ENCODE peak calls at places on chromosomes 4 and X, in six cellular contexts. One of them, this sample, is unnamed.

GRCh38 chr4:169485791-169486742 is 126.3 kb downstream of the NEK1 start:
- DNase-seq in mammary epithelial cell: peak; percentile 50
- DNase-seq in effector memory CD4-positive, alpha-beta T cell: no peak
- DNase-seq in sigmoid colon: no peak
- DNase-seq in neural progenitor cell: peak; percentile 49
- DNase-seq in CD8-positive, alpha-beta T cell: peak; percentile 6
- DNase-seq in this sample: peak; percentile 62

GRCh38 chr4:4985036-4985435 is 34.2 kb downstream of the CYTL1 start:
- DNase-seq in mammary epithelial cell: no peak
- DNase-seq in effector memory CD4-positive, alpha-beta T cell: no peak
- DNase-seq in sigmoid colon: no peak
- DNase-seq in neural progenitor cell: no peak
- DNase-seq in CD8-positive, alpha-beta T cell: no peak
- DNase-seq in this sample: no peak

GRCh38 chrX:48956728-48957414 is 536 bp downstream of the OTUD5 start:
- DNase-seq in mammary epithelial cell: no peak
- DNase-seq in effector memory CD4-positive, alpha-beta T cell: peak; percentile 48
- DNase-seq in sigmoid colon: no peak
- DNase-seq in neural progenitor cell: peak; percentile 33
- DNase-seq in CD8-positive, alpha-beta T cell: peak; percentile 63
- DNase-seq in this sample: no peak

GRCh38 chr4:151459380-151459779 is 50.4 kb downstream of the FHIP1A start:
- DNase-seq in mammary epithelial cell: no peak
- DNase-seq in effector memory CD4-positive, alpha-beta T cell: no peak
- DNase-seq in sigmoid colon: no peak
- DNase-seq in neural progenitor cell: no peak
- DNase-seq in CD8-positive, alpha-beta T cell: no peak
- DNase-seq in this sample: no peak

GRCh38 chrX:31147175-31147574 is 75.3 kb upstream of the FTHL17 start:
- DNase-seq in mammary epithelial cell: no peak
- DNase-seq in effector memory CD4-positive, alpha-beta T cell: no peak
- DNase-seq in sigmoid colon: no peak
- DNase-seq in neural progenitor cell: peak; percentile 54
- DNase-seq in CD8-positive, alpha-beta T cell: no peak
- DNase-seq in this sample: peak; percentile 57

GRCh38 chr4:67134616-67135015 is 410.7 kb downstream of the CENPC start:
- DNase-seq in mammary epithelial cell: no peak
- DNase-seq in effector memory CD4-positive, alpha-beta T cell: no peak
- DNase-seq in sigmoid colon: no peak
- DNase-seq in neural progenitor cell: no peak
- DNase-seq in CD8-positive, alpha-beta T cell: no peak
- DNase-seq in this sample: no peak

GRCh38 chrX:154696328-154697045 is 43.1 kb upstream of the CTAG2 start:
- DNase-seq in mammary epithelial cell: peak; percentile 70
- DNase-seq in effector memory CD4-positive, alpha-beta T cell: no peak
- DNase-seq in sigmoid colon: no peak
- DNase-seq in neural progenitor cell: no peak
- DNase-seq in CD8-positive, alpha-beta T cell: no peak
- DNase-seq in this sample: no peak

GRCh38 chr4:41060352-41061318 is 153.7 kb downstream of the APBB2 start:
- DNase-seq in mammary epithelial cell: no peak
- DNase-seq in effector memory CD4-positive, alpha-beta T cell: no peak
- DNase-seq in sigmoid colon: peak; percentile 89
- DNase-seq in neural progenitor cell: no peak
- DNase-seq in CD8-positive, alpha-beta T cell: no peak
- DNase-seq in this sample: no peak

GRCh38 chrX:104695593-104695992 is 129.6 kb downstream of the IL1RAPL2 start:
- DNase-seq in mammary epithelial cell: no peak
- DNase-seq in effector memory CD4-positive, alpha-beta T cell: no peak
- DNase-seq in sigmoid colon: no peak
- DNase-seq in neural progenitor cell: no peak
- DNase-seq in CD8-positive, alpha-beta T cell: no peak
- DNase-seq in this sample: no peak

GRCh38 chr4:40325406-40326019 is 9.6 kb upstream of the CHRNA9 start:
- DNase-seq in mammary epithelial cell: peak; percentile 52
- DNase-seq in effector memory CD4-positive, alpha-beta T cell: peak; percentile 51
- DNase-seq in sigmoid colon: no peak
- DNase-seq in neural progenitor cell: peak; percentile 69
- DNase-seq in CD8-positive, alpha-beta T cell: peak; percentile 64
- DNase-seq in this sample: peak; percentile 45

GRCh38 chrX:68732906-68733493 is 85.5 kb downstream of the STARD8 start:
- DNase-seq in mammary epithelial cell: peak; percentile 34
- DNase-seq in effector memory CD4-positive, alpha-beta T cell: peak; percentile 43
- DNase-seq in sigmoid colon: peak; percentile 78
- DNase-seq in neural progenitor cell: peak; percentile 76
- DNase-seq in CD8-positive, alpha-beta T cell: peak; percentile 59
- DNase-seq in this sample: peak; percentile 60

GRCh38 chrX:71493111-71493613 is 39.7 kb upstream of the OGT start:
- DNase-seq in mammary epithelial cell: no peak
- DNase-seq in effector memory CD4-positive, alpha-beta T cell: no peak
- DNase-seq in sigmoid colon: peak; percentile 75
- DNase-seq in neural progenitor cell: no peak
- DNase-seq in CD8-positive, alpha-beta T cell: no peak
- DNase-seq in this sample: no peak

GRCh38 chrX:153408871-153409351 is 2.4 kb upstream of the ZFP92 start:
- DNase-seq in mammary epithelial cell: no peak
- DNase-seq in effector memory CD4-positive, alpha-beta T cell: no peak
- DNase-seq in sigmoid colon: peak; percentile 51
- DNase-seq in neural progenitor cell: no peak
- DNase-seq in CD8-positive, alpha-beta T cell: no peak
- DNase-seq in this sample: no peak

GRCh38 chrX:122625821-122626220 is 558.3 kb upstream of the GRIA3 start:
- DNase-seq in mammary epithelial cell: peak; percentile 68
- DNase-seq in effector memory CD4-positive, alpha-beta T cell: no peak
- DNase-seq in sigmoid colon: no peak
- DNase-seq in neural progenitor cell: no peak
- DNase-seq in CD8-positive, alpha-beta T cell: no peak
- DNase-seq in this sample: no peak

GRCh38 chr4:38529189-38530115 is 134.5 kb upstream of the KLF3 start:
- DNase-seq in mammary epithelial cell: no peak
- DNase-seq in effector memory CD4-positive, alpha-beta T cell: no peak
- DNase-seq in sigmoid colon: no peak
- DNase-seq in neural progenitor cell: no peak
- DNase-seq in CD8-positive, alpha-beta T cell: peak; percentile 39
- DNase-seq in this sample: no peak

GRCh38 chr4:175166020-175166419 is 247.9 kb downstream of the ADAM29 start:
- DNase-seq in mammary epithelial cell: no peak
- DNase-seq in effector memory CD4-positive, alpha-beta T cell: no peak
- DNase-seq in sigmoid colon: no peak
- DNase-seq in neural progenitor cell: no peak
- DNase-seq in CD8-positive, alpha-beta T cell: no peak
- DNase-seq in this sample: no peak

GRCh38 chr4:54290980-54291379 is 61.9 kb downstream of the PDGFRA start:
- DNase-seq in mammary epithelial cell: no peak
- DNase-seq in effector memory CD4-positive, alpha-beta T cell: no peak
- DNase-seq in sigmoid colon: no peak
- DNase-seq in neural progenitor cell: no peak
- DNase-seq in CD8-positive, alpha-beta T cell: no peak
- DNase-seq in this sample: no peak

GRCh38 chrX:110026099-110026844 is 23.4 kb downstream of the TMEM164 start:
- DNase-seq in mammary epithelial cell: peak; percentile 85
- DNase-seq in effector memory CD4-positive, alpha-beta T cell: no peak
- DNase-seq in sigmoid colon: no peak
- DNase-seq in neural progenitor cell: peak; percentile 26
- DNase-seq in CD8-positive, alpha-beta T cell: no peak
- DNase-seq in this sample: no peak

GRCh38 chr4:81628489-81628888 is 156.8 kb upstream of the RASGEF1B start:
- DNase-seq in mammary epithelial cell: peak; percentile 20
- DNase-seq in effector memory CD4-positive, alpha-beta T cell: no peak
- DNase-seq in sigmoid colon: no peak
- DNase-seq in neural progenitor cell: no peak
- DNase-seq in CD8-positive, alpha-beta T cell: no peak
- DNase-seq in this sample: no peak

GRCh38 chrX:40108959-40109287 is 11.2 kb upstream of the BCOR start:
- DNase-seq in mammary epithelial cell: peak; percentile 79
- DNase-seq in effector memory CD4-positive, alpha-beta T cell: peak; percentile 46
- DNase-seq in sigmoid colon: peak; percentile 93
- DNase-seq in neural progenitor cell: peak; percentile 77
- DNase-seq in CD8-positive, alpha-beta T cell: peak; percentile 75
- DNase-seq in this sample: peak; percentile 70

GRCh38 chrX:70553516-70553915 is 108.9 kb downstream of the DLG3 start:
- DNase-seq in mammary epithelial cell: no peak
- DNase-seq in effector memory CD4-positive, alpha-beta T cell: no peak
- DNase-seq in sigmoid colon: no peak
- DNase-seq in neural progenitor cell: no peak
- DNase-seq in CD8-positive, alpha-beta T cell: no peak
- DNase-seq in this sample: no peak

DNA sequence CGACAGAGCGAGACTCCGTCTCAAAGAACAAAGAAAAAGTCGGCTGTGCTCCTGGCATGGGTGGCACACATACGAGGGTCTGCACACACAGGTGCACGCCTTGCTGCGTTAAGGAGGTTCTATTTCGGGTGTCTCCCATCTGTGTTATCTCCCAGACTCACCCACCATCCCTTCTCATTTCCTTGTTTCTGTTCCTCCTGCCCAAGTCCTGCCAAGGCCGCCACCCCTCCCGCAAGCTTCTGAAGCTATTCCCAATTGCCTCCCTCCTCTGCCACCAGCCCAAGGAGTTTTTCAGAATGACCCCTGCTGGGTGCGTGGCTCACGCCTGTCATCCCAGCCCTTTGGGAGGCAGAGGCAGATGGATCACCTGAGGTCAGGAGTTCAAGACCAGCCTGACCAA is 6.0 kb upstream of the IL3RA start:
- DNase-seq in mammary epithelial cell: no peak
- DNase-seq in effector memory CD4-positive, alpha-beta T cell: no peak
- DNase-seq in sigmoid colon: no peak
- DNase-seq in neural progenitor cell: no peak
- DNase-seq in CD8-positive, alpha-beta T cell: no peak
- DNase-seq in this sample: no peak
- H3K4me1 ChIP-seq in mammary epithelial cell: no peaks in the 10 kb centered on the region
- H3K4me1 ChIP-seq in effector memory CD4-positive, alpha-beta T cell: no peaks in the 10 kb centered on the region
- H3K4me1 ChIP-seq in sigmoid colon: no peaks in the 10 kb centered on the region
- H3K4me1 ChIP-seq in neural progenitor cell: no peaks in the 10 kb centered on the region
- H3K4me1 ChIP-seq in CD8-positive, alpha-beta T cell: no peaks in the 10 kb centered on the region
- H3K4me1 ChIP-seq in this sample: no peaks in the 10 kb centered on the region

DNA sequence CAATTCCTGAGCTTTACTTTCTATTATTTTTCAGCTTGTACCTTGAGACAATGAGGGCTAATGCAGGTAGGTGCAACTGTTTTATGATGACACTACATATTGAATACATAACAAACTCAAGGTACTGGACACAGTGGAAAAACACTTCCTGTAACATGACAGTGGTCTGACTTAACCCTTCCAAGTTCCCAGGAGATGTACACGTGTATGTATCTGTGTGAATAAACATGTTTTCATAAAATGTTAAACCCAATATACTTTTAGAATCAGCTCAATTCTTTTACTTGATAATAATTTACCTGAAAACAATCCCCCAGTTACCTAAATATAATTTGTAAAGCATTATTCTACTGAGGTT is 1.2 kb upstream of the PPARGC1A start:
- DNase-seq in mammary epithelial cell: no peak
- DNase-seq in effector memory CD4-positive, alpha-beta T cell: no peak
- DNase-seq in sigmoid colon: no peak
- DNase-seq in neural progenitor cell: no peak
- DNase-seq in CD8-positive, alpha-beta T cell: no peak
- DNase-seq in this sample: no peak
- H3K4me3 ChIP-seq in mammary epithelial cell: no peak overlapping the region
- H3K4me3 ChIP-seq in effector memory CD4-positive, alpha-beta T cell: no peak overlapping the region
- H3K4me3 ChIP-seq in sigmoid colon: peak overlapping the region; percentile 52
- H3K4me3 ChIP-seq in neural progenitor cell: no peak overlapping the region
- H3K4me3 ChIP-seq in CD8-positive, alpha-beta T cell: no peak overlapping the region
- H3K4me3 ChIP-seq in this sample: no peak overlapping the region

GRCh38 chr4:11428161-11428700 is 463 bp downstream of the HS3ST1 start:
- DNase-seq in mammary epithelial cell: no peak
- DNase-seq in effector memory CD4-positive, alpha-beta T cell: no peak
- DNase-seq in sigmoid colon: no peak
- DNase-seq in neural progenitor cell: peak; percentile 37
- DNase-seq in CD8-positive, alpha-beta T cell: no peak
- DNase-seq in this sample: no peak

GRCh38 chr4:11427201-11427996 is 1.3 kb downstream of the HS3ST1 start:
- DNase-seq in mammary epithelial cell: peak; percentile 43
- DNase-seq in effector memory CD4-positive, alpha-beta T cell: no peak
- DNase-seq in sigmoid colon: no peak
- DNase-seq in neural progenitor cell: peak; percentile 32
- DNase-seq in CD8-positive, alpha-beta T cell: no peak
- DNase-seq in this sample: no peak

GRCh38 chr4:11429646-11430045 is 952 bp upstream of the HS3ST1 start:
- DNase-seq in mammary epithelial cell: no peak
- DNase-seq in effector memory CD4-positive, alpha-beta T cell: no peak
- DNase-seq in sigmoid colon: no peak
- DNase-seq in neural progenitor cell: no peak
- DNase-seq in CD8-positive, alpha-beta T cell: no peak
- DNase-seq in this sample: no peak

GRCh38 chr4:11426716-11427115 is 2.0 kb downstream of the HS3ST1 start:
- DNase-seq in mammary epithelial cell: peak; percentile 23
- DNase-seq in effector memory CD4-positive, alpha-beta T cell: no peak
- DNase-seq in sigmoid colon: no peak
- DNase-seq in neural progenitor cell: peak; percentile 33
- DNase-seq in CD8-positive, alpha-beta T cell: no peak
- DNase-seq in this sample: no peak

GRCh38 chr4:11428701-11429571 is at the start of gene HS3ST1:
- DNase-seq in mammary epithelial cell: peak; percentile 96
- DNase-seq in effector memory CD4-positive, alpha-beta T cell: no peak
- DNase-seq in sigmoid colon: peak; percentile 87
- DNase-seq in neural progenitor cell: peak; percentile 89
- DNase-seq in CD8-positive, alpha-beta T cell: no peak
- DNase-seq in this sample: no peak
- H3K27ac ChIP-seq in mammary epithelial cell: peak within 1 kb of the TSS; percentile 84
- H3K27ac ChIP-seq in effector memory CD4-positive, alpha-beta T cell: no peak within 1 kb of the TSS
- H3K27ac ChIP-seq in sigmoid colon: peak within 1 kb of the TSS; percentile 2
- H3K27ac ChIP-seq in neural progenitor cell: no peak within 1 kb of the TSS
- H3K27ac ChIP-seq in CD8-positive, alpha-beta T cell: no peak within 1 kb of the TSS
- H3K27ac ChIP-seq in this sample: no peak within 1 kb of the TSS

DNA sequence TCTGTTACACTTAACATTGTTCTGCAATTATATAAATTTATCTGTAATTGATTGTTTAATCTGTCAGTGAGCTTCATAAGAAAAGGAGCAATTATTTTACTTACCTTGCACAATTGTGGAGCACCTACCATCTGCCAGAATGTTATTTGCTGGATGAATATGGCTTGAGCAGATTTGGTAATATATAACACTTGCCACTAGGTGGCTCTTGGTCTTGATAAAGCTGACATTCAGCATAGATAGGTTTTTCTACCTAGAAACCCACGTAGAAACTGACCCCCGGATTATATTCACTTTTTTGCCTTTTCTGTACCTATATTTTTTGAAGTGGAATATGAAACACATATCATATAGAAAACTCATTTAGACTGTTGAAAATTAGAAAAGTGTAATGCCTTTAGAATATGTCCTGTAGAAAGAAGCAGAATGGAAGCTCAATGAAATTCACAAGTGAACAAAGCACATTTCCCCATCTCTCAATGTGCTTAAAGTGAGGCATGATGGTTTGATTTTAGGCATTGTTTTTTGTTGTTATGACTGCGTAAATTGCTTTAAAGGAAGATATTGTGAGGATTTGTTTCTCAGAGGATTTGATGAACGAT is 9.5 kb downstream of the RBPJ start:
- DNase-seq in mammary epithelial cell: peak; percentile 34
- DNase-seq in effector memory CD4-positive, alpha-beta T cell: no peak
- DNase-seq in sigmoid colon: no peak
- DNase-seq in neural progenitor cell: peak; percentile 66
- DNase-seq in CD8-positive, alpha-beta T cell: peak; percentile 16
- DNase-seq in this sample: peak; percentile 81
- H3K4me1 ChIP-seq in mammary epithelial cell: peaks cover 14% of the 10 kb centered on the region
- H3K4me1 ChIP-seq in effector memory CD4-positive, alpha-beta T cell: peaks cover 3% of the 10 kb centered on the region
- H3K4me1 ChIP-seq in sigmoid colon: peaks cover 18% of the 10 kb centered on the region
- H3K4me1 ChIP-seq in neural progenitor cell: peaks cover 26% of the 10 kb centered on the region
- H3K4me1 ChIP-seq in CD8-positive, alpha-beta T cell: no peaks in the 10 kb centered on the region
- H3K4me1 ChIP-seq in this sample: peaks cover 18% of the 10 kb centered on the region

GRCh38 chrX:107675365-107675654 is 47.0 kb downstream of the PRPS1 start:
- DNase-seq in mammary epithelial cell: no peak
- DNase-seq in effector memory CD4-positive, alpha-beta T cell: no peak
- DNase-seq in sigmoid colon: no peak
- DNase-seq in neural progenitor cell: no peak
- DNase-seq in CD8-positive, alpha-beta T cell: no peak
- DNase-seq in this sample: no peak
- H3K4me3 ChIP-seq in mammary epithelial cell: peak overlapping the region; percentile 60
- H3K4me3 ChIP-seq in effector memory CD4-positive, alpha-beta T cell: peak overlapping the region; percentile 11
- H3K4me3 ChIP-seq in sigmoid colon: peak overlapping the region; percentile 52
- H3K4me3 ChIP-seq in neural progenitor cell: no peak overlapping the region
- H3K4me3 ChIP-seq in CD8-positive, alpha-beta T cell: peak overlapping the region; percentile 78
- H3K4me3 ChIP-seq in this sample: no peak overlapping the region